ENCODE peak calls at places on chromosome 20, in nine cellular contexts. D, L, Z, B, K, U, I, X and E are unnamed samples.

GRCh38 chr20:63196756-63197470 is 19.0 kb downstream of the YTHDF1 start:
- DNase-seq in D (no peak), L (no peak), Z (no peak), B (no peak), K (no peak), U (no peak), I (no peak), X (no peak), E (no peak)

GRCh38 chr20:48776306-48776705 is 51.5 kb downstream of the PREX1 start:
- DNase-seq in D (no peak), L (no peak), Z (no peak), B (no peak), K (no peak), U (no peak), I (no peak), X (no peak), E (no peak)

GRCh38 chr20:51985013-51985415 is 182.7 kb upstream of the SALL4 start:
- DNase-seq in D (no peak), L (no peak), Z (no peak), B (peak), K (no peak), U (peak), I (no peak), X (no peak), E (no peak)

GRCh38 chr20:50982372-50982771 is 23.8 kb downstream of the MOCS3 start:
- DNase-seq in D (no peak), L (no peak), Z (no peak), B (no peak), K (no peak), U (no peak), I (peak), X (no peak), E (no peak)

GRCh38 chr20:20366551-20366895 is 1.4 kb upstream of the INSM1 start:
- DNase-seq in D (no peak), L (no peak), Z (no peak), B (no peak), K (no peak), U (no peak), I (no peak), X (no peak), E (no peak)

GRCh38 chr20:53100476-53100911 is 128.3 kb downstream of the TSHZ2 start:
- DNase-seq in D (no peak), L (no peak), Z (no peak), B (no peak), K (no peak), U (no peak), I (peak), X (no peak), E (no peak)

GRCh38 chr20:63587781-63588591 is 13.9 kb upstream of the HELZ2 start:
- DNase-seq in D (no peak), L (no peak), Z (no peak), B (no peak), K (no peak), U (no peak), I (no peak), X (no peak), E (no peak)

GRCh38 chr20:46959081-46959692 is 64.5 kb downstream of the EYA2 start:
- DNase-seq in D (no peak), L (no peak), Z (no peak), B (no peak), K (no peak), U (peak), I (no peak), X (no peak), E (no peak)

GRCh38 chr20:37202267-37202943 is 23.1 kb upstream of the MROH8 start:
- DNase-seq in D (no peak), L (no peak), Z (peak), B (peak), K (peak), U (peak), I (peak), X (no peak), E (no peak)

GRCh38 chr20:17629025-17629424 is 53.0 kb downstream of the RRBP1 start:
- DNase-seq in D (no peak), L (no peak), Z (no peak), B (no peak), K (no peak), U (no peak), I (no peak), X (no peak), E (no peak)

GRCh38 chr20:49853640-49854039 is 41.0 kb downstream of the SLC9A8 start:
- DNase-seq in D (no peak), L (no peak), Z (no peak), B (no peak), K (no peak), U (peak), I (no peak), X (no peak), E (peak)

GRCh38 chr20:18004389-18005031 is 35.7 kb downstream of the MGME1 start:
- DNase-seq in D (no peak), L (no peak), Z (no peak), B (no peak), K (no peak), U (peak), I (no peak), X (no peak), E (no peak)

GRCh38 chr20:25527949-25528348 is 57.4 kb downstream of the NINL start:
- DNase-seq in D (no peak), L (no peak), Z (no peak), B (no peak), K (no peak), U (no peak), I (no peak), X (no peak), E (no peak)

GRCh38 chr20:19449051-19449450 is 236.6 kb downstream of the SLC24A3 start:
- DNase-seq in D (no peak), L (no peak), Z (no peak), B (no peak), K (no peak), U (no peak), I (peak), X (no peak), E (no peak)

GRCh38 chr20:18645851-18646250 is 58.0 kb downstream of the DTD1 start:
- DNase-seq in D (no peak), L (no peak), Z (no peak), B (no peak), K (no peak), U (no peak), I (no peak), X (no peak), E (no peak)

GRCh38 chr20:22584922-22585785 is 782 bp upstream of the FOXA2 start:
- DNase-seq in D (no peak), L (no peak), Z (no peak), B (peak), K (no peak), U (no peak), I (no peak), X (no peak), E (no peak)

GRCh38 chr20:38325167-38325566 is 21.1 kb upstream of the LBP start:
- DNase-seq in D (no peak), L (no peak), Z (no peak), B (no peak), K (no peak), U (no peak), I (no peak), X (no peak), E (no peak)

GRCh38 chr20:38883081-38883980 is 42.9 kb upstream of the FAM83D start:
- DNase-seq in D (no peak), L (no peak), Z (no peak), B (no peak), K (peak), U (no peak), I (no peak), X (no peak), E (no peak)

GRCh38 chr20:49928411-49929141 is 7.6 kb upstream of the RNF114 start:
- DNase-seq in D (no peak), L (peak), Z (peak), B (peak), K (peak), U (peak), I (peak), X (peak), E (peak)

GRCh38 chr20:60008130-60008808 is 50.0 kb downstream of the CDH26 start:
- DNase-seq in D (no peak), L (no peak), Z (no peak), B (no peak), K (no peak), U (no peak), I (no peak), X (no peak), E (no peak)

GRCh38 chr20:39532205-39532604 is 570.1 kb downstream of the DHX35 start:
- DNase-seq in D (no peak), L (no peak), Z (no peak), B (no peak), K (no peak), U (no peak), I (no peak), X (no peak), E (no peak)

GRCh38 chr20:49957487-49957938 is 21.3 kb downstream of the RNF114 start:
- DNase-seq in D (no peak), L (no peak), Z (no peak), B (peak), K (no peak), U (no peak), I (no peak), X (no peak), E (no peak)

GRCh38 chr20:45345104-45345936 is 2.9 kb downstream of the SDC4 start:
- DNase-seq in D (no peak), L (no peak), Z (no peak), B (peak), K (no peak), U (no peak), I (peak), X (no peak), E (no peak)

GRCh38 chr20:407097-407952 is 774 bp upstream of the RBCK1 start:
- DNase-seq in D (no peak), L (peak), Z (peak), B (peak), K (peak), U (peak), I (peak), X (peak), E (peak)

GRCh38 chr20:62058941-62059340 is 6.7 kb downstream of the TAF4 start:
- DNase-seq in D (no peak), L (no peak), Z (no peak), B (no peak), K (no peak), U (no peak), I (no peak), X (no peak), E (no peak)

DNA sequence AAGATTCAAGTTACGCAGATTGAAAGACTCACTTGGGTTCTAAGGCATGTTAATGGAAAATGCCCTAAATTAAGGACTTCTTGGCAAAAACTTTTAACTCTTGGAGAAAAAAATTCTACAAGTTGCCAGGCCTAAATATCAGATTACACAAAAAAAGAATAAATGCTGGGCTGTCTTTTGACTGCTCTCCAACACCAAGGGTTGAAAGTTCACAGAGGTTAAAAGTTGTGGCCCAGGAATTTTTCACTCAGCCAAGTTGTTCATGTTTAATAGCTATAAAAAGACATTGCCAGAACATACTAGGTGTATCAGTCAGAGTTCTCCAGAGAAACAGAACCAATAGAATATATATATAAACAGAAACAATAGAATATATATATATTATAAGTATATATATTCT is 268.3 kb upstream of the PRND start:
- DNase-seq in D (no peak), L (no peak), Z (no peak), B (no peak), K (no peak), U (no peak), I (no peak), X (no peak), E (no peak)
- H3K27ac ChIP-seq in D (no peak), L (no peak), Z (no peak), B (no peak), K (no peak), U (no peak), I (no peak), X (no peak), E (no peak)

GRCh38 chr20:58130574-58130973 is 97.9 kb downstream of the ANKRD60 start:
- DNase-seq in D (no peak), L (no peak), Z (no peak), B (no peak), K (no peak), U (no peak), I (no peak), X (no peak), E (no peak)
- H3K27ac ChIP-seq in D (no peak), L (peak), Z (peak), B (no peak), K (no peak), U (no peak), I (no peak), X (peak), E (no peak)

GRCh38 chr20:21564127-21564773 is 50.4 kb upstream of the NKX2-2 start:
- DNase-seq in D (no peak), L (no peak), Z (no peak), B (peak), K (no peak), U (no peak), I (no peak), X (no peak), E (peak)

GRCh38 chr20:21559305-21559704 is 45.4 kb upstream of the NKX2-2 start:
- DNase-seq in D (peak), L (no peak), Z (no peak), B (no peak), K (no peak), U (no peak), I (no peak), X (no peak), E (no peak)

GRCh38 chr20:21557246-21557982 is 43.5 kb upstream of the NKX2-2 start:
- DNase-seq in D (no peak), L (no peak), Z (no peak), B (no peak), K (no peak), U (no peak), I (no peak), X (no peak), E (no peak)

GRCh38 chr20:21562656-21563055 is 48.8 kb upstream of the NKX2-2 start:
- DNase-seq in D (no peak), L (no peak), Z (no peak), B (no peak), K (peak), U (no peak), I (no peak), X (no peak), E (no peak)
- H3K27ac ChIP-seq in D (no peak), L (no peak), Z (no peak), B (no peak), K (no peak), U (no peak), I (no peak), X (no peak), E (no peak)

GRCh38 chr20:15924556-15924955 is 648.7 kb downstream of the KIF16B start:
- DNase-seq in D (no peak), L (no peak), Z (no peak), B (no peak), K (no peak), U (no peak), I (no peak), X (no peak), E (no peak)
- H3K27ac ChIP-seq in D (no peak), L (no peak), Z (no peak), B (no peak), K (no peak), U (no peak), I (no peak), X (no peak), E (no peak)

GRCh38 chr20:1941226-1941625 is 46.0 kb downstream of the SIRPA start:
- DNase-seq in D (no peak), L (no peak), Z (no peak), B (no peak), K (no peak), U (no peak), I (peak), X (no peak), E (no peak)
- H3K27ac ChIP-seq in D (no peak), L (no peak), Z (no peak), B (no peak), K (no peak), U (no peak), I (peak), X (no peak), E (no peak)

GRCh38 chr20:15328084-15328483 is 990.7 kb upstream of the FLRT3 start:
- DNase-seq in D (no peak), L (no peak), Z (no peak), B (no peak), K (no peak), U (no peak), I (peak), X (no peak), E (no peak)
- H3K27ac ChIP-seq in D (no peak), L (no peak), Z (no peak), B (no peak), K (no peak), U (no peak), I (no peak), X (no peak), E (no peak)

GRCh38 chr20:57619053-57619831 is 984 bp downstream of the ZBP1 start:
- DNase-seq in D (peak), L (peak), Z (no peak), B (no peak), K (peak), U (no peak), I (no peak), X (no peak), E (no peak)

GRCh38 chr20:57618766-57619052 is 1.5 kb downstream of the ZBP1 start:
- DNase-seq in D (no peak), L (no peak), Z (no peak), B (peak), K (no peak), U (no peak), I (no peak), X (no peak), E (no peak)

GRCh38 chr20:57620999-57621398 is 773 bp upstream of the ZBP1 start:
- DNase-seq in D (no peak), L (no peak), Z (no peak), B (no peak), K (peak), U (no peak), I (no peak), X (no peak), E (no peak)

GRCh38 chr20:57621426-57622200 is 1.4 kb upstream of the ZBP1 start:
- DNase-seq in D (no peak), L (no peak), Z (no peak), B (peak), K (no peak), U (no peak), I (no peak), X (no peak), E (no peak)

DNA sequence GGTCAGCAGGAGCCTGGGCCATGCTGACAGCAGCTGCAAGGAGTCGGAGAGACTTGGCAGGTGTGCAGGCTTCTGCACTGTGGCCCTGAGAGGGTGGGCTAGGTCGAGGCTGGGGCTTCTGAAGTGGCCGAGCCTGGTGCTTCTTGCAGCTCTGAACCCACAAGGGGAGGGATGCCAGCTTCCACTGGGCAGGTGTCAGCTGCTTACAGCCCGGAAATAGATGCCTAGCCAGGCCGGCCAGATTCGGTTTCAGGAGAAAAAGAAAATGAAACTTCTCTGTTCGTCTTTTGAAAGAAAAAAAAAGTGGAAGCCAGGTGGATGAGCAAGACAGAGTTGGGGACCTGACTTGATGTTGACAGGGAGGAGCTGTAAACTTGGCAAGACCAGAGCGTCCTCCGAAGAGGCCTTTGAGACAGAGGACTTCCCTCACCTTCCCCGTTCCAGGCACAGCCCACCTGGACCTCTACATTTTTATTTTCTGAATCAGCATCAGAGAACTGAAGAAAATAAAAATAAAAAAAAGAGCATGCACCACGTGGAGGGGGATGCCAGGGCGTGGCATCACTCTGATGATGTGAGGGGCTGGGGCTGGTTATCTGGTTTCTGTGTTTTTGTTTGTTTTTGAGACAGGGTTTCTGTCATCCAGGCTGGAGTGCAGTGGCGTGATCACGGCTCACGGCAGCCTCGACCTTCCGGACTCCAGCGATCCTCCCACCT is at the start of gene ZBP1:
- DNase-seq in D (peak), L (no peak), Z (no peak), B (no peak), K (peak), U (no peak), I (no peak), X (no peak), E (no peak)
- H3K27ac ChIP-seq in D (peak), L (peak), Z (no peak), B (no peak), K (peak), U (no peak), I (peak), X (no peak), E (no peak)

GRCh38 chr20:11195169-11195568 is 521.4 kb upstream of the JAG1 start:
- DNase-seq in D (no peak), L (peak), Z (no peak), B (no peak), K (no peak), U (no peak), I (no peak), X (no peak), E (no peak)
- H3K27ac ChIP-seq in D (no peak), L (peak), Z (no peak), B (no peak), K (no peak), U (no peak), I (no peak), X (no peak), E (no peak)